ENCODE peak calls at places on chromosomes 12 and 14, in seven cellular contexts. I, U, A, R, H, P and Y are unnamed samples. For H3K79me1, the result is how much of the 10 kb centered on the place peaks cover.

GRCh38 chr14:62674833-62675232 is 370.4 kb downstream of the KCNH5 start:
- DNase-seq in H (no peak), P (peak), A (no peak), I (no peak), U (no peak), R (no peak), Y (peak)

GRCh38 chr14:104686624-104687517 is 2.5 kb upstream of the INF2 start:
- DNase-seq in A (no peak), P (no peak), U (no peak), I (no peak), H (no peak), R (no peak), Y (peak)

GRCh38 chr12:40760821-40761220 is 68.6 kb downstream of the CNTN1 start:
- DNase-seq in R (no peak), H (no peak), A (no peak), P (no peak), I (no peak), U (no peak), Y (no peak)

GRCh38 chr14:80475074-80475473 is 263.8 kb upstream of the DIO2 start:
- DNase-seq in A (no peak), U (peak), R (no peak), I (peak), H (no peak), P (no peak), Y (no peak)

GRCh38 chr12:15131462-15131861 is 89.8 kb downstream of the RERG start:
- DNase-seq in U (peak), A (no peak), H (no peak), I (peak), P (no peak), R (no peak), Y (no peak)

GRCh38 chr14:50726372-50727107 is 58.4 kb upstream of the SAV1 start:
- DNase-seq in U (peak), I (peak), H (no peak), R (no peak), P (no peak), A (no peak), Y (no peak)

GRCh38 chr12:60148109-60148508 is 552.3 kb downstream of the SLC16A7 start:
- DNase-seq in P (no peak), I (peak), H (no peak), A (no peak), U (peak), R (no peak), Y (no peak)

GRCh38 chr12:96514328-96514727 is 25.0 kb downstream of the CFAP54 start:
- DNase-seq in I (peak), U (no peak), R (no peak), H (no peak), A (no peak), P (no peak), Y (no peak)

GRCh38 chr12:23536293-23536692 is 413.2 kb downstream of the SOX5 start:
- DNase-seq in U (no peak), A (no peak), I (no peak), H (no peak), R (no peak), P (no peak), Y (no peak)

GRCh38 chr14:77804592-77804991 is 4.7 kb downstream of the ADCK1 start:
- DNase-seq in I (no peak), A (no peak), U (no peak), P (peak), R (peak), H (peak), Y (peak)

GRCh38 chr14:67056684-67057083 is 132.6 kb upstream of the GARIN2 start:
- DNase-seq in R (no peak), H (no peak), U (no peak), A (no peak), I (no peak), P (no peak), Y (no peak)

GRCh38 chr12:82650627-82651337 is 35.9 kb upstream of the TMTC2 start:
- DNase-seq in P (peak), U (no peak), I (no peak), R (no peak), A (no peak), H (no peak), Y (no peak)

GRCh38 chr14:88078525-88078924 is 73.6 kb downstream of the GPR65 start:
- DNase-seq in U (no peak), P (peak), A (no peak), H (no peak), I (no peak), R (no peak), Y (no peak)

GRCh38 chr14:40164083-40164482 is 731.9 kb upstream of the FBXO33 start:
- DNase-seq in U (no peak), R (no peak), I (no peak), H (no peak), P (no peak), A (no peak), Y (no peak)

GRCh38 chr14:104187931-104188726 is 49.7 kb downstream of the KIF26A start:
- DNase-seq in I (no peak), A (no peak), R (no peak), U (no peak), H (no peak), P (no peak), Y (no peak)

GRCh38 chr14:85344847-85345591 is 184.9 kb upstream of the FLRT2 start:
- DNase-seq in U (no peak), I (no peak), H (no peak), A (no peak), P (no peak), R (no peak), Y (no peak)

GRCh38 chr12:47837190-47838171 is 17.8 kb upstream of the HDAC7 start:
- DNase-seq in A (peak), R (peak), H (peak), P (peak), I (peak), U (peak), Y (peak)

GRCh38 chr14:89294872-89295271 is 122.2 kb downstream of the FOXN3 start:
- DNase-seq in R (no peak), H (no peak), U (no peak), P (no peak), A (no peak), I (no peak), Y (no peak)

GRCh38 chr12:85804663-85805062 is 31.5 kb downstream of the RASSF9 start:
- DNase-seq in U (no peak), H (no peak), P (no peak), R (no peak), I (no peak), A (no peak), Y (no peak)

GRCh38 chr14:69669375-69669774 is 58.0 kb downstream of the SUSD6 start:
- DNase-seq in U (no peak), H (no peak), R (no peak), A (no peak), I (no peak), P (no peak), Y (no peak)

GRCh38 chr12:24709201-24709600 is 239.7 kb downstream of the BCAT1 start:
- DNase-seq in U (peak), R (no peak), H (no peak), A (no peak), I (peak), P (no peak), Y (no peak)

GRCh38 chr14:93328546-93328945 is 4.3 kb downstream of the BTBD7 start:
- DNase-seq in A (no peak), R (no peak), P (no peak), U (no peak), I (no peak), H (no peak), Y (no peak)

GRCh38 chr12:21248679-21249078 is 86.0 kb downstream of the SLCO1A2 start:
- DNase-seq in I (no peak), U (peak), A (no peak), R (no peak), H (no peak), P (peak), Y (peak)

GRCh38 chr14:21063479-21063878 is 5.9 kb downstream of the RNASE8 start:
- DNase-seq in I (peak), A (no peak), R (no peak), U (peak), P (peak), H (no peak), Y (no peak)

GRCh38 chr14:26180221-26180620 is 417.6 kb downstream of the NOVA1 start:
- DNase-seq in U (no peak), I (no peak), R (no peak), P (no peak), H (no peak), A (no peak), Y (no peak)

GRCh38 chr12:12182926-12183325 is 83.9 kb downstream of the LRP6 start:
- DNase-seq in R (no peak), H (no peak), P (no peak), I (peak), A (no peak), U (peak), Y (no peak)

GRCh38 chr12:89181271-89181920 is 170.9 kb downstream of the DUSP6 start:
- DNase-seq in H (no peak), R (no peak), U (peak), I (peak), P (no peak), A (no peak), Y (peak)

GRCh38 chr14:65302571-65303184 is 109.9 kb upstream of the FUT8 start:
- DNase-seq in R (no peak), U (no peak), H (no peak), I (no peak), P (no peak), A (no peak), Y (no peak)

GRCh38 chr14:44988694-44989093 is 26.7 kb downstream of the TOGARAM1 start:
- DNase-seq in U (peak), A (no peak), R (no peak), P (peak), H (no peak), I (no peak), Y (no peak)

GRCh38 chr12:91172051-91172450 is 10.6 kb downstream of the DCN start:
- DNase-seq in I (no peak), P (no peak), U (no peak), R (no peak), A (no peak), H (no peak), Y (no peak)

GRCh38 chr14:58787601-58788000 is 149.8 kb downstream of the DACT1 start:
- DNase-seq in I (no peak), U (no peak), H (no peak), R (no peak), A (no peak), P (no peak), Y (no peak)

GRCh38 chr12:78636253-78636855 is 228.2 kb upstream of the SYT1 start:
- DNase-seq in I (no peak), U (no peak), R (no peak), P (no peak), A (no peak), H (no peak), Y (peak)

GRCh38 chr12:122421815-122422737 is at the start of gene CLIP1:
- DNase-seq in R (peak), H (peak), I (peak), U (peak), A (peak), P (peak), Y (peak)

GRCh38 chr12:95859344-95859816 is 628 bp downstream of the SNRPF start:
- DNase-seq in I (peak), H (no peak), A (peak), R (no peak), U (peak), P (peak), Y (peak)

GRCh38 chr12:26648584-26648983 is 184.4 kb downstream of the ITPR2 start:
- DNase-seq in A (no peak), P (no peak), R (no peak), U (peak), H (no peak), I (peak), Y (peak)

GRCh38 chr12:76859621-76860020 is 19.2 kb downstream of the CSRP2 start:
- DNase-seq in U (no peak), I (no peak), A (no peak), P (no peak), R (no peak), H (no peak), Y (no peak)

GRCh38 chr12:32110942-32111341 is 4.3 kb downstream of the BICD1 start:
- DNase-seq in A (no peak), R (no peak), H (no peak), U (no peak), P (no peak), I (no peak), Y (no peak)

GRCh38 chr12:69405466-69405865 is 45.9 kb downstream of the YEATS4 start:
- DNase-seq in U (peak), H (no peak), A (no peak), I (peak), P (no peak), R (no peak), Y (peak)

GRCh38 chr14:95521001-95521400 is 4.6 kb upstream of the SYNE3 start:
- DNase-seq in A (no peak), P (no peak), U (no peak), H (no peak), R (no peak), I (no peak), Y (no peak)
- H3K79me1 ChIP-seq in A (under half), P (under half), U (under half), H (under half), R (under half), I (under half), Y (under half)

GRCh38 chr12:62922539-62922938 is 12.4 kb downstream of the PPM1H start:
- DNase-seq in H (no peak), R (no peak), I (no peak), A (no peak), P (no peak), U (no peak), Y (no peak)
- H3K4ac ChIP-seq in H (no peak), R (no peak), I (no peak), A (no peak), P (no peak), U (no peak), Y (no peak)

GRCh38 chr14:30921305-30921704 is 46.9 kb downstream of the COCH start:
- DNase-seq in R (no peak), P (no peak), A (no peak), U (no peak), I (peak), H (no peak), Y (no peak)

GRCh38 chr14:30914812-30915211 is 40.5 kb downstream of the COCH start:
- DNase-seq in I (no peak), R (no peak), H (no peak), A (no peak), P (no peak), U (no peak), Y (no peak)

GRCh38 chr14:30915596-30915995 is 41.2 kb downstream of the COCH start:
- DNase-seq in R (no peak), H (no peak), U (no peak), I (no peak), A (no peak), P (no peak), Y (no peak)
- H3K79me1 ChIP-seq in R (under half), H (under half), U (under half), I (under half), A (under half), P (under half), Y (under half)

GRCh38 chr14:71703477-71703876 is 228.8 kb upstream of the RGS6 start:
- DNase-seq in U (peak), A (no peak), H (no peak), I (peak), R (no peak), P (no peak), Y (no peak)
- H3K4ac ChIP-seq in U (peak), A (no peak), H (no peak), I (peak), R (no peak), P (no peak), Y (no peak)

GRCh38 chr12:131917139-131917710 is 11.9 kb upstream of the PUS1 start:
- DNase-seq in U (no peak), H (no peak), P (no peak), I (no peak), A (no peak), R (peak), Y (no peak)
- H3K79me1 ChIP-seq in U (under half), H (under half), P (under half), I (under half), A (under half), R (under half), Y (under half)

GRCh38 chr14:22517117-22517720 is 71.8 kb downstream of the DAD1 start:
- DNase-seq in U (no peak), H (no peak), I (no peak), A (no peak), R (no peak), P (no peak), Y (no peak)
- H3K4ac ChIP-seq in U (no peak), H (no peak), I (no peak), A (no peak), R (no peak), P (no peak), Y (no peak)

GRCh38 chr14:75961662-75962061 is 20.1 kb downstream of the TGFB3 start:
- DNase-seq in R (no peak), P (no peak), H (no peak), U (no peak), A (no peak), I (no peak), Y (no peak)

GRCh38 chr14:75959031-75959430 is 22.8 kb downstream of the TGFB3 start:
- DNase-seq in U (no peak), I (no peak), H (no peak), P (no peak), R (no peak), A (no peak), Y (no peak)

DNA sequence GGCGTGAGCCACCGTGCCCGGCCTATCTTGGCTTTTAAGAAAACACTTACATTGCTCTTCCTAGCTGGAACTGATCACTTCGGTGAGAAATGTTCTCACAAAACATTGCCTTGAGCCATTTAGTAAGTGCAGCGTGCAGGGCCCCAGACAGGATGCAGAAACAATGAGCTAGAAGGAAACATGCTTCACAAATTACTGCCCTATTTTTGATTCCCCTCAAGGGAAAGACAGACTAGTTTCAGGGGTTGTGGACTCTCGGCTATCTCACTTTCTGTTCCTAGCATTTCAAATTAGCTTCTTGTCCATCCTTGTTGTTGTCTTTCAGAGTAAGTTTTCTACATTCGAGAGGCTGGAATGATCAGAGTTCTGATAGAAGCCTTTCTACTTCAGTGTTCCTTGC is 21.6 kb downstream of the TGFB3 start:
- DNase-seq in R (no peak), A (no peak), I (no peak), U (no peak), H (no peak), P (no peak), Y (peak)
- H3K79me1 ChIP-seq in R (under half), A (under half), I (under half), U (under half), H (under half), P (under half), Y (under half)

DNA sequence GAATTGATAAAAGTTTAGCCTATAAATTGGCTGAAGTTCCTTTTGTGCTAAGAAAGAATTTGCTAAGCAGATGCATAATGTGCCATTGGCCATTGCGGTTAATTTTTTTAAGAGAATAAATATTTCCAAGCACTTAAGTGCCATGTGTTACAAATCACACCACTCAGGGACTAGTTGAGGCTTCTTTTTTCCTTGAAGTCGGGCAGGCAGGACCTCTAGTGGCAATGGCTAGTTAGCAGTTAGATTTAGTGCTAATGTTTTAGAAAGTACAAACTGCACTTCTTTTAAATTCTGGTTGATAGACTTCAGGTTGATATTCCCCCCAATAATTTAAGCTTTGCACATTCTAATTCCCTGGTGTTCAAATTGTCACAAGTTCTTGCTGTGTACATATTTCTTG is 294.3 kb downstream of the APAF1 start:
- DNase-seq in A (peak), P (peak), I (peak), U (peak), R (no peak), H (no peak), Y (no peak)
- H3K4ac ChIP-seq in A (no peak), P (no peak), I (no peak), U (no peak), R (no peak), H (no peak), Y (no peak)

GRCh38 chr14:105841022-105842009 is 314.9 kb downstream of the TMEM121 start:
- DNase-seq in U (no peak), A (no peak), R (peak), P (no peak), H (no peak), I (no peak), Y (no peak)
- H3K79me1 ChIP-seq in U (under half), A (under half), R (under half), P (under half), H (under half), I (under half), Y (under half)